ENCODE peak calls at places on chromosomes 11 and 22, in five cellular contexts. M, H, N, K and Y are unnamed samples.

GRCh38 chr11:20000393-20001134 is 159.7 kb downstream of the DBX1 start:
- DNase-seq in M (peak; percentile 71), H (peak; percentile 91), N (no peak), K (peak; percentile 96), Y (no peak)

GRCh38 chr11:67705264-67705663 is 30.8 kb upstream of the ALDH3B2 start:
- DNase-seq in M (no peak), H (no peak), N (no peak), K (no peak), Y (no peak)

GRCh38 chr11:132944557-132944920 is 587.8 kb downstream of the OPCML start:
- DNase-seq in M (no peak), H (peak; percentile 47), N (no peak), K (no peak), Y (no peak)

GRCh38 chr22:30861688-30862552 is 106.7 kb downstream of the MORC2 start:
- DNase-seq in M (no peak), H (no peak), N (no peak), K (peak; percentile 18), Y (peak; percentile 57)

GRCh38 chr22:44357296-44357961 is 44.7 kb upstream of the SHISAL1 start:
- DNase-seq in M (no peak), H (peak; percentile 56), N (no peak), K (no peak), Y (peak; percentile 51)

GRCh38 chr11:1782026-1782696 is 18.4 kb upstream of the CTSD start:
- DNase-seq in M (no peak), H (no peak), N (no peak), K (no peak), Y (peak; percentile 36)

GRCh38 chr11:96341237-96342130 is 1.5 kb downstream of the MAML2 start:
- DNase-seq in M (peak; percentile 70), H (peak; percentile 72), N (peak; percentile 37), K (peak; percentile 61), Y (no peak)

GRCh38 chr11:122556605-122557004 is 98.9 kb upstream of the UBASH3B start:
- DNase-seq in M (no peak), H (peak; percentile 77), N (no peak), K (peak; percentile 79), Y (peak; percentile 73)

GRCh38 chr11:78851883-78852586 is 277.4 kb upstream of the NARS2 start:
- DNase-seq in M (no peak), H (no peak), N (no peak), K (no peak), Y (no peak)

GRCh38 chr11:62546244-62546936 is at the start of gene AHNAK:
- DNase-seq in M (peak; percentile 75), H (peak; percentile 86), N (no peak), K (peak; percentile 73), Y (peak; percentile 95)

GRCh38 chr11:10379433-10379832 is 74.6 kb downstream of the ADM start:
- DNase-seq in M (no peak), H (no peak), N (no peak), K (no peak), Y (no peak)

GRCh38 chr22:47297261-47298016 is 535.0 kb downstream of the TBC1D22A start:
- DNase-seq in M (no peak), H (no peak), N (no peak), K (no peak), Y (peak; percentile 72)

GRCh38 chr11:82653752-82654151 is 79.9 kb downstream of the FAM181B start:
- DNase-seq in M (no peak), H (no peak), N (no peak), K (no peak), Y (no peak)

GRCh38 chr11:102446606-102447005 is 6.0 kb downstream of the TMEM123 start:
- DNase-seq in M (peak; percentile 74), H (no peak), N (no peak), K (no peak), Y (peak; percentile 81)

GRCh38 chr11:78649361-78650215 is 74.9 kb upstream of the NARS2 start:
- DNase-seq in M (no peak), H (no peak), N (no peak), K (no peak), Y (no peak)

GRCh38 chr22:42656578-42656977 is 7.4 kb upstream of the CYB5R3 start:
- DNase-seq in M (no peak), H (no peak), N (no peak), K (no peak), Y (peak; percentile 44)

GRCh38 chr11:28257761-28258160 is 149.6 kb downstream of the METTL15 start:
- DNase-seq in M (no peak), H (no peak), N (no peak), K (no peak), Y (no peak)

GRCh38 chr22:45542001-45542520 is 39.4 kb downstream of the FBLN1 start:
- DNase-seq in M (no peak), H (no peak), N (no peak), K (no peak), Y (peak; percentile 26)

GRCh38 chr11:99197477-99197876 is 176.7 kb downstream of the CNTN5 start:
- DNase-seq in M (no peak), H (no peak), N (no peak), K (no peak), Y (no peak)

GRCh38 chr11:117821431-117821830 is 3.1 kb downstream of the FXYD2 start:
- DNase-seq in M (no peak), H (no peak), N (no peak), K (no peak), Y (peak; percentile 13)

GRCh38 chr11:78656984-78657383 is 82.3 kb upstream of the NARS2 start:
- DNase-seq in M (no peak), H (no peak), N (no peak), K (no peak), Y (no peak)

DNA sequence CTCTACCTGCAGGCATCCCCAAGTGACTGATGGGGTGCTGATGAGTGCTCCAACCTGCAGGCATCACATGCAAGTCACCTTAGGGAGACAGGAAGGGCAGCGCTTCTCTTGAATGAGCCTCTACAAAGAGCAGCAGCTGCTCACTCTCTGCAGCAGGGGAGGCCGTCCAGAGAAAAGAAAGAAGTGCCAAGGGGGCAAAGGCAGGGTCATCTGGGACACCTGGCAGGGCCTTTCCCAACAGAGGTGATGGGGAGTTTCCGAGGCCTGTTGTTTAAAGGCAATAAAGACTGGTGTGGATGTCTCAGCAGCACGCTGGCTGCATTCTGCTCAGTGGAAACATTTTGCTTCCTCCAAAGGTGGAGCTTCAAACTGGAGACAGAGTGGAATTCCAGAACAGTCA is 113.7 kb downstream of the ETS1 start:
- DNase-seq in M (no peak), H (no peak), N (peak; percentile 90), K (no peak), Y (no peak)
- H3K4me1 ChIP-seq in M (peaks cover 18% of the 10 kb centered on the region), H (peaks cover 19% of the 10 kb centered on the region), N (peaks cover 100% of the 10 kb centered on the region), K (no peaks in the 10 kb centered on the region), Y (peaks cover 46% of the 10 kb centered on the region)

GRCh38 chr11:18776324-18776723 is 15.3 kb downstream of the PTPN5 start:
- DNase-seq in M (no peak), H (no peak), N (no peak), K (no peak), Y (no peak)

GRCh38 chr11:18773681-18774080 is 17.9 kb downstream of the PTPN5 start:
- DNase-seq in M (no peak), H (no peak), N (no peak), K (no peak), Y (no peak)

GRCh38 chr11:18773104-18773503 is 18.5 kb downstream of the PTPN5 start:
- DNase-seq in M (no peak), H (no peak), N (no peak), K (no peak), Y (no peak)

GRCh38 chr11:18774801-18775200 is 16.8 kb downstream of the PTPN5 start:
- DNase-seq in M (no peak), H (no peak), N (no peak), K (no peak), Y (no peak)

GRCh38 chr11:18775492-18776292 is 15.9 kb downstream of the PTPN5 start:
- DNase-seq in M (peak; percentile 44), H (peak; percentile 86), N (peak; percentile 57), K (peak; percentile 82), Y (no peak)
- H2AFZ ChIP-seq in M (no peak overlapping the region), H (no peak overlapping the region), N (no peak overlapping the region), K (no peak overlapping the region), Y (no peak overlapping the region)

GRCh38 chr11:94130589-94131362 is 2.1 kb downstream of the PANX1 start:
- DNase-seq in M (peak; percentile 97), H (no peak), N (no peak), K (no peak), Y (peak; percentile 89)
- H3K4me2 ChIP-seq in M (no peak overlapping the region), H (peak overlapping the region; percentile 81), N (peak overlapping the region; percentile 87), K (peak overlapping the region; percentile 98), Y (peak overlapping the region; percentile 98)

GRCh38 chr11:63829823-63830489 is 9.0 kb upstream of the MARK2 start:
- DNase-seq in M (peak; percentile 58), H (peak; percentile 68), N (peak; percentile 43), K (peak; percentile 69), Y (no peak)
- H3K4me1 ChIP-seq in M (no peaks in the 10 kb centered on the region), H (peaks cover 9% of the 10 kb centered on the region), N (peaks cover 11% of the 10 kb centered on the region), K (peaks cover 3% of the 10 kb centered on the region), Y (no peaks in the 10 kb centered on the region)